ENCODE peak calls at places on chromosomes 5 and 9, in ten cellular contexts. C, Q, P, M, N, E, O, R, G and Y are unnamed samples.

GRCh38 chr5:135119497-135119896 is 85.5 kb upstream of the PITX1 start:
- DNase-seq in E (no peak), P (no peak), G (no peak), Q (no peak), M (peak), N (no peak), R (no peak), C (no peak), O (no peak), Y (no peak)

GRCh38 chr5:26009742-26010141 is 1028.6 kb downstream of the CDH9 start:
- DNase-seq in Q (no peak), P (no peak), E (no peak), C (no peak), M (no peak), N (no peak), G (no peak), O (no peak), R (no peak), Y (peak)

GRCh38 chr9:134664446-134664845 is 22.8 kb downstream of the COL5A1 start:
- DNase-seq in N (no peak), Q (no peak), R (no peak), P (no peak), M (no peak), O (no peak), E (no peak), C (no peak), G (no peak), Y (no peak)

GRCh38 chr5:115457985-115458384 is 86.6 kb downstream of the FEM1C start:
- DNase-seq in R (no peak), G (peak), C (no peak), N (peak), O (no peak), M (no peak), P (no peak), Q (no peak), E (no peak), Y (no peak)

GRCh38 chr5:91910247-91910646 is 527.1 kb upstream of the ARRDC3 start:
- DNase-seq in P (no peak), O (no peak), Q (no peak), E (no peak), M (no peak), R (no peak), G (no peak), N (no peak), C (no peak), Y (no peak)

GRCh38 chr5:111453747-111454146 is 58.6 kb downstream of the STARD4 start:
- DNase-seq in C (no peak), Q (no peak), R (no peak), G (no peak), P (peak), N (no peak), M (no peak), O (no peak), E (no peak), Y (no peak)

GRCh38 chr9:89179920-89180667 is 1.5 kb upstream of the SHC3 start:
- DNase-seq in M (peak), P (peak), E (no peak), R (peak), Q (peak), C (peak), O (peak), G (peak), N (peak), Y (peak)

GRCh38 chr9:108278341-108278740 is 577.4 kb downstream of the ACTL7B start:
- DNase-seq in P (no peak), G (no peak), M (no peak), Q (no peak), R (no peak), C (no peak), O (no peak), N (no peak), E (no peak), Y (no peak)

GRCh38 chr5:9196403-9197224 is 349.3 kb downstream of the SEMA5A start:
- DNase-seq in M (no peak), O (no peak), G (no peak), C (no peak), E (no peak), P (peak), R (no peak), Q (peak), N (no peak), Y (no peak)

GRCh38 chr9:113155911-113156559 is 5.2 kb downstream of the SLC31A2 start:
- DNase-seq in G (no peak), N (no peak), C (peak), M (no peak), R (no peak), E (peak), P (no peak), O (no peak), Q (no peak), Y (no peak)

GRCh38 chr5:96537386-96537785 is 104.3 kb upstream of the PCSK1 start:
- DNase-seq in M (no peak), C (peak), G (no peak), E (no peak), P (peak), R (no peak), O (no peak), N (no peak), Q (peak), Y (no peak)

GRCh38 chr5:148939676-148940075 is 113.3 kb downstream of the ADRB2 start:
- DNase-seq in G (no peak), E (no peak), P (peak), Q (peak), C (no peak), O (no peak), N (no peak), R (no peak), M (no peak), Y (no peak)

GRCh38 chr5:34487202-34487879 is 168.8 kb upstream of the RAI14 start:
- DNase-seq in O (no peak), R (no peak), N (peak), P (peak), C (no peak), M (no peak), E (no peak), Q (peak), G (no peak), Y (no peak)

GRCh38 chr5:120228262-120229031 is 235.7 kb upstream of the PRR16 start:
- DNase-seq in P (no peak), C (peak), O (peak), G (no peak), E (no peak), M (no peak), R (no peak), N (no peak), Q (no peak), Y (no peak)

GRCh38 chr5:142654578-142655042 is 31.3 kb downstream of the FGF1 start:
- DNase-seq in R (no peak), Q (no peak), O (no peak), G (no peak), N (no peak), C (no peak), E (no peak), M (no peak), P (no peak), Y (no peak)
- TF ChIP-seq CTCF in R (no peak), Q (no peak), O (peak), G (peak), N (no peak), C (no peak), E (no peak), M (no peak), P (peak), Y (no peak)

GRCh38 chr5:113164016-113164415 is 187.4 kb downstream of the DCP2 start:
- DNase-seq in G (no peak), N (no peak), O (no peak), P (no peak), M (no peak), Q (no peak), E (no peak), R (no peak), C (no peak), Y (no peak)
- TF ChIP-seq CTCF in G (no peak), N (no peak), O (no peak), P (no peak), M (no peak), Q (no peak), E (no peak), R (no peak), C (no peak), Y (no peak)

DNA sequence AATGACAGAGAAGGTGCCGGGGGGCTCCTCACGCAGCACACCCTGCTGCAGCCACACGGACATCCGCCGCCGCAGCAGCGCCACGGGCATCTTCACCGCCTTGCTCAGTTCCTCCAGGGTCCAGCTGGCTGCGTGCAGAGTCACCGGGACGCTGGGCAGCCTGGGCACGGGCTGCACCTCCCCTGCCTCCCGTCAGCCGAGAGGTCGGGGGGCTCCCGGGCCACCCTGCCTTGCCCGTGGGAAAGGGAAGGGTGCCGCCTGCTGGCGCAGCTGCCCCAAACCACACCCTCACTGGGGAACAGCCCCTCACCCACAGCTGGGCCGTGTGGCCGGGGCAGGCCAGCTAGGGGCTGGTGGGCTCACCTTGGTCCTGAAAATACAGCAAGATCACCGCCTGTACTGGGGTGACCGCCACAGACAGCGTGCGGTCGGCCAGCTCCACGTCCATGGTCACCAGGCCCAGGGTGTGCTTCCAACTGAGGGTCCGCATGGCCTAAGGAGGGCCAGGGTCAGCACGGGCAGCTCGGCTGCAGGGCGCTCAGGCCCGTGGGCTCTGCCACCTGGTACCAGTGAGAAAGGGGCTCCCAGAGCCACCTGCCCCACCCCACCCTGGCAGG is 3.6 kb upstream of the TMEM210 start:
- DNase-seq in N (no peak), P (no peak), R (no peak), Q (no peak), M (no peak), C (no peak), O (no peak), E (peak), G (no peak), Y (no peak)
- TF ChIP-seq CTCF in N (peak), P (no peak), R (peak), Q (peak), M (no peak), C (peak), O (no peak), E (no peak), G (peak), Y (no peak)

DNA sequence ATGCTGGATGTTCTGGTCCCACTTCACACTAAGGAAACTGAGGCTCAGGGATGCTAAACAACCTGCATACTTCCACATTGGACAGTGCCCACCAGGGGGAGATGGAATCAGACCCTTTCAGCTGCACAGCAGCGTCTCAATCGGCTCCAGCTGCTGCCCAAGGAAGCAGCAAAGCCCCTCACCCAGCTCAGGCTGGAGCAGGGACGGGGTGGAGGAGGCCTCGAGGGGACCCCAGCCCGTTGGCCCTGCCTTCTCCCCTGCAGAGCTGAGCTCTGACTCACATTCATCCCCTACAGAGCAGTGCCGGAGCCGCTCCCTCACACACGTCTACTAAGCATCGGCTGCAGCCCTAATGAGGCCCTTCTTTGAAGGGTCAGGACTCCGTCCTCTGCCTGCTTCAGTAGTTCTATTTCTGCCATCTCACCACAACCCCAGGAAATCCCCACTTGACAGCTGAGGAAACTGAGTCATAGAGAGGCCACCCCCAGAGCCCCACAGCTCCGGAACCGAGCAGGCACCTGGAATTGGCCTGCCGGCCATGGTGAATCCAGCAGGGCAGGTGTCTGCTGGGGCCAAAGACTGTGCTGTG is 21.5 kb upstream of the SUSD3 start:
- DNase-seq in Q (no peak), G (no peak), P (no peak), M (no peak), R (no peak), C (no peak), N (no peak), O (no peak), E (no peak), Y (no peak)
- TF ChIP-seq CTCF in Q (no peak), G (no peak), P (no peak), M (no peak), R (peak), C (no peak), N (no peak), O (no peak), E (no peak), Y (no peak)

GRCh38 chr9:133419005-133419404 is 1.2 kb upstream of the REXO4 start:
- DNase-seq in C (no peak), N (no peak), Q (no peak), E (no peak), P (no peak), R (no peak), G (no peak), O (no peak), M (no peak), Y (no peak)

GRCh38 chr9:133420392-133420827 is 1.8 kb upstream of the ADAMTS13 start:
- DNase-seq in Q (no peak), M (no peak), C (peak), R (no peak), G (no peak), O (no peak), P (no peak), E (no peak), N (no peak), Y (no peak)

GRCh38 chr9:133424187-133424586 is 2.0 kb downstream of the ADAMTS13 start:
- DNase-seq in G (no peak), Q (no peak), E (no peak), M (no peak), O (no peak), N (no peak), R (no peak), P (no peak), C (no peak), Y (no peak)

GRCh38 chr9:133423216-133423615 is 1.0 kb downstream of the ADAMTS13 start:
- DNase-seq in P (peak), E (no peak), M (no peak), N (peak), Q (no peak), O (no peak), R (no peak), G (no peak), C (no peak), Y (no peak)

DNA sequence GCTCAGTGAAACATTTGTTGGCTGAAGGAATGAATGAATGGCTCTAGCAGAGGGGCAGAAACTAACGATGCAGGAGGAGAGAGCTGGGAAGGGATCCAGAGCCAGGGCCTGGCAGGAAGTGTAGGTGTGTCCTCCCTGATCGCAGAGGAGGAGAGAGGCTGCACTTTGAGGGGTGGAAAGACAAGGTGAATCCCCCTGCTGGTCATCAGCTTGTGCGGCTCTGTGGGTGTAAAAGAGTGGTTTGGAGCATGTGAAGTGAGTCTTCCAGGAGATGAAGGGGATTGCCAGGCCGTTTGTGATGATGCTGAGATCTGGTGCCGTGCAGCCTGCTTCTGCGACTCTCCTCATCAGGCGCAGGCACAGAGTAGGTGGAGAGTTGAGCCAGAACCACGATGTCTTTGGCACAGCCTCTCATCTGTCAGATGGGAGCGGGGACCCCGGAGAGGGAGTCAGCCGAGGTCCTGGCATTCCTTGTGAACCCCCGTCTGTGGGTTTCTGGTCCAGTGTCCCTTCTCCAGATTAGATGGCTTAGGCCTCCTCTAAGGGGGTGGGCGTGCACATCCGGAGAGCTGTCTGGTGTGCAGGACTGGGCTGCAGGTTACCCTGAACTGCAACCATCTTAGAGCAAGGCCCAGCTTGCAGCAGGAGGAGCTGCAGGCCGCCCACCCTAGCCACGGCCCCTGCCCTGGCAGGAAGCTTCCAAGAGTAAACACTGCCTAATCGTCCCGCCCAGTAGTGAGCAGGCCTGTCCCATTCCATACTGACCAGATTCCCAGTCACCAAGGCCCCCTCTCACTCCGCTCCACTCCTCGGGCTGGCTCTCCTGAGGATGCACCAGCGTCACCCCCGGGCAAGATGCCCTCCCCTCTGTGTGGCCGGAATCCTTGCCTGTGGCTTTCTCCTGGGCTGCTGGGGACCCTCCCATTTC is at the start of gene ADAMTS13:
- DNase-seq in P (peak), M (no peak), R (no peak), E (peak), Q (no peak), O (no peak), N (no peak), C (peak), G (no peak), Y (no peak)
- TF ChIP-seq CTCF in P (no peak), M (no peak), R (peak), E (no peak), Q (no peak), O (peak), N (no peak), C (peak), G (no peak), Y (no peak)